ENCODE peak calls at places on chromosomes 2 and 18, in four cellular contexts. S is SK-N-SH, U is A549, K is tibial nerve. H is an unnamed sample.

GRCh38 chr18:8948471-8949149 is 153.9 kb upstream of the NDUFV2 start:
- DNase-seq in S (no peak), U (peak), K (no peak), H (no peak)

GRCh38 chr2:217026161-217026560 is 166.3 kb upstream of the TNP1 start:
- DNase-seq in S (no peak), U (no peak), K (no peak), H (no peak)

GRCh38 chr18:74990563-74991081 is 218.3 kb downstream of the PTGR3 start:
- DNase-seq in S (no peak), U (no peak), K (no peak), H (no peak)

GRCh38 chr2:187920511-187920910 is 366.3 kb upstream of the TFPI start:
- DNase-seq in S (no peak), U (no peak), K (no peak), H (no peak)

GRCh38 chr18:63366270-63366990 is 576 bp downstream of the KDSR start:
- DNase-seq in S (peak), U (peak), K (peak), H (peak)

GRCh38 chr18:28175930-28176673 is 828 bp downstream of the CDH2 start:
- DNase-seq in S (peak), U (peak), K (no peak), H (no peak)

GRCh38 chr2:207354466-207354865 is 175.3 kb upstream of the CREB1 start:
- DNase-seq in S (no peak), U (no peak), K (no peak), H (no peak)

GRCh38 chr2:7796200-7796563 is 879.0 kb downstream of the RNF144A start:
- DNase-seq in S (no peak), U (no peak), K (no peak), H (no peak)

GRCh38 chr2:60707750-60708371 is 48.2 kb upstream of the PAPOLG start:
- DNase-seq in S (peak), U (peak), K (no peak), H (no peak)

GRCh38 chr2:100250645-100251044 is 71.7 kb downstream of the LONRF2 start:
- DNase-seq in S (no peak), U (no peak), K (no peak), H (no peak)

GRCh38 chr2:100252811-100253698 is 69.2 kb downstream of the LONRF2 start:
- DNase-seq in S (no peak), U (no peak), K (no peak), H (no peak)

GRCh38 chr2:100256416-100256815 is 65.9 kb downstream of the LONRF2 start:
- DNase-seq in S (peak), U (no peak), K (no peak), H (peak)

GRCh38 chr2:100254646-100255210 is 67.6 kb downstream of the LONRF2 start:
- DNase-seq in S (no peak), U (no peak), K (no peak), H (no peak)

DNA sequence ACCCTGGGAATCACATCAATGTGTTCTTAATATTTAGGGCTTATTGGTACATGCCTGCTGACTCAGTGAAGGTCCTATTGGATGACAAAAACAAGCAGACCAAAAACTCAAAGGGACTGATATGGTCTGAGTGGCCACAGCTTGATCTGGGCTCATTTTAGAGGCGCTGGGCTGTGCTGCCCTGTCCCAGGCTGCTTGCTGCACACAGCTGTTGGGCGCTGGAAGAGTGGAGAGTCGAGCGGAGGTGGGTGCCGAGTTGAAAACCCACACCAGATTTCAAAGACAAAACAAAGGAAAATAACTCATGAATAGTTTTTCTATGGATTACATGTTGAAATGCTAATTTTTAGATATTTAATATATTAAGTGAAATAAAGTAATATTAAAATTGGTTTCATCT is 68.5 kb downstream of the LONRF2 start:
- DNase-seq in S (no peak), U (no peak), K (no peak), H (peak)
- TF ChIP-seq EP300 in S (no peak), U (no peak), K (no peak), H (no peak)

DNA sequence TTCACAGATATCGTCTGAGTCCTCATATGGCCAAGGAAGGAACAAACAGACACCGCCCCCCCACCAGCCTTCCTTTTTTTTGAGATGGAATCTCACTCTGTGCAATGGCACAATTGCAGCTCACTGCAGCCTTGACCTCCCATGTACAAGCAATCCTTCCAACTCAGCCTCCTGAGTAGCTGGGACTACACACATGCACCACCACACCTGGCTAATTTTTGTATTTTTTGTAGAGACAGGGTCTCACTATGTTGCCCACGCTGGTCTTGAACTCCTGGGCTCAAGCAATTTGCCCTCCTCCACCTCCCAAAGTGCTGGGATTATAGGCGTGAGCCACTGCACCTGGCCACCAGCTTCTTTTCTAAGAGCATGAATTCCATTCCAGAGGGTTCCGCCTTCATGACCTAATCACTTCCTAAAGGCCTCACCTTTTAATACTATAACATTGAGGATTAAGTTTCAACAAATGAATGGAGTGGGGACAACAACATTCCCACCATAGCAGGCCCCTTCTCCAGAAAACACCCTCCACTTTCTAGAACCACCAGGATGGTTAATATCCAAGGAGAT is 2.2 kb upstream of the TMBIM1 start:
- DNase-seq in S (no peak), U (no peak), K (no peak), H (no peak)
- H3K27ac ChIP-seq in S (no peak), U (no peak), K (no peak), H (peak)

DNA sequence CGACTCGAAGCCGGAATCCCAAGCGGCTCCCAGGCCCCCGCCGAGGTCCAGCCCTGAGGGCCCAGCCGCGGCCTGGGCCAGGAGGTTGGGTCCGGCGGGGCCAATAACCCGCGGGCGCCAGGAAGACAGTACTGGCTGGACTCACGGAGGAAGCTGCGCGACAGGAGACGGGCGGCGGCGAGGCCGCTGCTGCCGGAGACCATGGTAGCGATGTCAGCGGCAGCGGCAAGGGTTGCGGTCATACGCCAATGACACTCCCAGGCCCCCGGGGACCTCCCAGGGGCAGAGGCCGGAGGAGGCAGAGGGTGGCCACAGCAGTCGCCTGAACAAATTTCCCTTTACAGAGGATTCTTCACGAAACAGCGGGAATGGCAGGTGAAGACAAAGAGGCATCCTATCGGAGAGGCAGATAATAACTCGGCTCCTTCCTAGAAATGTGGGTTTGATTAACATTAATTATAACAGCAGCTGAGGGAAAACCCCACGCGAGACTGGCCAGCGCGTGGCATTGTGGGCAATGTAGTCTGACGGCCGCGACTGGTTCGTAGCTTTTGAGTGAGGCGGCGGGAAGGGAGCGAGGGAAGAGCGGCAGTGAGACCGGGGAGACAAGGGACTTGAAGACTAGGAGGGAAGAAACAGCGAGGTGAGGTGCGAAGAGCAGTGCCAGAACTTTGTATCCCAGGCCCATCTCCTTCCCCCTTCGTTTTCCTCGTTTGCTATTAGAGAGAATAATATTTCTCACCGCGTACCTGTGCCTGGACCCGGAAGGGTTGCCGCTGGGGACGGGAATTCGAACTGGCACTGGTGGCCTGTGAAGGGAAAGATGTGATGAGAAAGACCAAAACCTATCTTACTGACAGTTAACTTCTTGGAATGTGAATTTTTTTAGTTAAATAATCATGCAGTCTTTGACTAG is at the start of gene SUCLG1:
- DNase-seq in S (peak), U (peak), K (peak), H (peak)
- TF ChIP-seq EP300 in S (no peak), U (no peak), K (peak), H (no peak)

GRCh38 chr2:133167990-133168389 is 400.3 kb downstream of the NCKAP5 start:
- DNase-seq in S (no peak), U (no peak), K (no peak), H (no peak)

GRCh38 chr2:133173224-133173623 is 395.0 kb downstream of the NCKAP5 start:
- DNase-seq in S (no peak), U (no peak), K (no peak), H (no peak)

GRCh38 chr2:133166024-133166423 is 402.2 kb downstream of the NCKAP5 start:
- DNase-seq in S (no peak), U (no peak), K (no peak), H (no peak)

GRCh38 chr2:133171396-133172004 is 396.8 kb downstream of the NCKAP5 start:
- DNase-seq in S (peak), U (peak), K (peak), H (no peak)

DNA sequence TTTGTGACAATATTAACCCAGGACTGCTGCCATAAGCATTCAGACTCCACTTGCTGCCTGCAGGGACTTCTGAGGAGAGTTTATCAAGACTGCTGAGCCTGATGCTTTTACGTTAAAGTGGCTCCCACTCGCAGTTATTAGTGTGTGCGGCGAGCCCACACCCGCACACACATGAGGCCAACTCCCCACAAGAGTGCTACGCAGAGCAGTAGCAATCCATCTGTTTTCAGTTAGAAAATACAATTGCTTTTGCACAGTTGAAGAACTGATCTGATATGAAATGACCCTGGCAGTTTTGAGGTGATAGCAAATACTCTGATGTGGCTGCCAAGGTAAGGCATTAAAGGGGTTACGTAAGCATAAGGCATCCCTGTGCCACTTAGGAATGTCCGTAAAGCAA is 398.7 kb downstream of the NCKAP5 start:
- DNase-seq in S (peak), U (no peak), K (no peak), H (no peak)
- H3K27ac ChIP-seq in S (no peak), U (peak), K (no peak), H (no peak)

GRCh38 chr2:66240284-66240683 is 194.6 kb upstream of the MEIS1 start:
- DNase-seq in S (no peak), U (no peak), K (peak), H (no peak)
- TF ChIP-seq EP300 in S (no peak), U (no peak), K (peak), H (no peak)

DNA sequence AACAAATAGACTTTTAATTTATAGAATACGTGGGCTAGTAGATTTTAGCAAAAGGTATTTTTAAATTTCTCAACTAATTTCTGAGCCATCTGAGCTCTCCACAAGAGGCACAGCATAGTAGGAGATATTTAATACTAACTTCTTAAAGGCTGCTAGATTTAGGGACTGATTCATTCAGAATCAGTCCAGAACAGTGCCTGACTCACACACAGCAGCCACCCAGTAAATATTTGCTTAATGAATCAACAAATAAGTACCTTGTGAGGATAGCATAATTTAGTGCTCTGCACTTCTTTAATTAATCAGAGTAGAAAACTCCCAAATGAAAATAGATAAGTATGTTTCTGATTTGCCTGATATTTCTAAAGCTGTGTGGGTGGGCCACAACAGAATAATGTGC is 35.6 kb upstream of the SYT4 start:
- DNase-seq in S (no peak), U (no peak), K (no peak), H (no peak)
- H3K27ac ChIP-seq in S (no peak), U (no peak), K (no peak), H (no peak)

GRCh38 chr2:152016175-152017120 is 82.4 kb downstream of the CACNB4 start:
- DNase-seq in S (no peak), U (no peak), K (no peak), H (no peak)
- TF ChIP-seq EP300 in S (no peak), U (no peak), K (no peak), H (no peak)

GRCh38 chr2:55010149-55010591 is 40.1 kb downstream of the RTN4 start:
- DNase-seq in S (no peak), U (peak), K (peak), H (peak)
- H3K27ac ChIP-seq in S (no peak), U (peak), K (peak), H (peak)

DNA sequence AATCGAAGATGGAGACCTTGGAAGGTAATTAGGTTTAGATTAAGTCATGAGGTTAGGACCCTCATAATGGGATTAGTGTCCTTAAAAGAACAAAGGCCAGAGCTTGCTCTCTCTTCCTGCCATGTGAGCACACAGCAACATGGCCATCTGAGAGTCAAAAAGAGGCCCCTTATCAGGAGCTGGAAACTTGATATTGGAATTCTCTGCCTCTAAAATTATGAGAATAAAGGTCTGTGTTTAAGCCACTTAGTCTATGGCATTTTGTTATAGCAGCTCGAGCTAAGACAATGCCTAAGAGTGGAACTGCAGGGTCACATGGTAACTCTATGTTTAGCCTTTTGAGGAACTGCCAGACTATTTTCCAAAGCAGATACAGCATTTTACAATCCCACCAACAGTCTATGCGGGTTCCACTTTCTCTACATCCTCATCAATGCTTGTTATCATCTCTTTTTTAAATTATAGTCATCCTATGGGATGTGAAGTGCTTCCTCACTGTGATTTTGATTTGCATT is 42.4 kb downstream of the THADA start:
- DNase-seq in S (no peak), U (no peak), K (no peak), H (no peak)
- TF ChIP-seq EP300 in S (no peak), U (no peak), K (peak), H (no peak)

H was measured in suprapubic skin.